ENCODE peak calls at places on chromosomes 11 and 22, in seven cellular contexts. J is adrenal gland, I is tibial artery, Z is neural progenitor cell, X is GM23338, G is spleen, W is foreskin keratinocyte. L is an unnamed sample.

GRCh38 chr11:45544826-45545225 is 120.6 kb downstream of the CHST1 start:
- DNase-seq in Z (no peak), G (no peak), X (no peak), I (no peak), J (no peak), W (no peak), L (no peak)

GRCh38 chr11:7168741-7168990 is 79.9 kb downstream of the RBMXL2 start:
- DNase-seq in Z (peak), X (no peak), I (no peak), G (no peak), J (no peak), W (no peak), L (no peak)

GRCh38 chr11:66951135-66951534 is 7.0 kb downstream of the PC start:
- DNase-seq in I (no peak), G (no peak), W (no peak), X (peak), J (no peak), Z (peak), L (no peak)

GRCh38 chr11:32400670-32401369 is 34.5 kb downstream of the WT1 start:
- DNase-seq in I (no peak), J (no peak), Z (no peak), X (no peak), W (no peak), G (no peak), L (no peak)

GRCh38 chr11:32309541-32310217 is 125.7 kb downstream of the WT1 start:
- DNase-seq in Z (no peak), I (no peak), X (no peak), J (no peak), G (no peak), W (no peak), L (peak)

GRCh38 chr11:64297722-64298358 is 2.3 kb upstream of the CATSPERZ start:
- DNase-seq in I (no peak), X (peak), J (no peak), W (no peak), Z (no peak), G (no peak), L (no peak)

GRCh38 chr11:61340985-61341384 is 8.0 kb downstream of the TKFC start:
- DNase-seq in G (no peak), I (no peak), X (no peak), W (no peak), Z (no peak), J (no peak), L (no peak)

GRCh38 chr11:116059909-116060308 is 555.7 kb upstream of the CADM1 start:
- DNase-seq in W (no peak), G (no peak), I (no peak), X (peak), Z (no peak), J (no peak), L (no peak)

GRCh38 chr11:13260963-13261599 is 16.5 kb upstream of the BMAL1 start:
- DNase-seq in J (peak), Z (no peak), G (no peak), W (peak), I (peak), X (no peak), L (peak)

GRCh38 chr11:86678296-86678695 is 5.9 kb upstream of the ME3 start:
- DNase-seq in G (no peak), J (no peak), X (no peak), W (no peak), I (no peak), Z (peak), L (no peak)

GRCh38 chr11:86678823-86679222 is 6.4 kb upstream of the ME3 start:
- DNase-seq in G (no peak), I (no peak), X (no peak), J (no peak), Z (peak), W (no peak), L (no peak)

GRCh38 chr11:86674965-86675364 is 2.5 kb upstream of the ME3 start:
- DNase-seq in Z (no peak), W (no peak), I (no peak), X (no peak), J (no peak), G (no peak), L (no peak)

GRCh38 chr11:86676010-86676409 is 3.6 kb upstream of the ME3 start:
- DNase-seq in X (no peak), G (no peak), W (no peak), J (no peak), I (no peak), Z (no peak), L (no peak)

GRCh38 chr11:86676533-86677154 is 4.2 kb upstream of the ME3 start:
- DNase-seq in W (no peak), G (no peak), X (peak), I (no peak), J (no peak), Z (peak), L (no peak)
- TF ChIP-seq CTCF in W (peak), G (peak), X (peak), I (peak), J (peak), Z (peak), L (no peak)

GRCh38 chr11:125256471-125257010 is 92.0 kb downstream of the PKNOX2 start:
- DNase-seq in I (no peak), Z (no peak), J (no peak), W (no peak), X (no peak), G (no peak), L (no peak)
- H3K27ac ChIP-seq in I (no peak), Z (no peak), J (no peak), W (no peak), X (no peak), G (peak), L (no peak)

GRCh38 chr22:37312549-37313183 is 30.4 kb downstream of the CYTH4 start:
- DNase-seq in W (no peak), Z (no peak), I (no peak), G (peak), J (no peak), X (no peak), L (no peak)
- TF ChIP-seq CTCF in W (peak), Z (no peak), I (no peak), G (no peak), J (no peak), X (no peak), L (no peak)

DNA sequence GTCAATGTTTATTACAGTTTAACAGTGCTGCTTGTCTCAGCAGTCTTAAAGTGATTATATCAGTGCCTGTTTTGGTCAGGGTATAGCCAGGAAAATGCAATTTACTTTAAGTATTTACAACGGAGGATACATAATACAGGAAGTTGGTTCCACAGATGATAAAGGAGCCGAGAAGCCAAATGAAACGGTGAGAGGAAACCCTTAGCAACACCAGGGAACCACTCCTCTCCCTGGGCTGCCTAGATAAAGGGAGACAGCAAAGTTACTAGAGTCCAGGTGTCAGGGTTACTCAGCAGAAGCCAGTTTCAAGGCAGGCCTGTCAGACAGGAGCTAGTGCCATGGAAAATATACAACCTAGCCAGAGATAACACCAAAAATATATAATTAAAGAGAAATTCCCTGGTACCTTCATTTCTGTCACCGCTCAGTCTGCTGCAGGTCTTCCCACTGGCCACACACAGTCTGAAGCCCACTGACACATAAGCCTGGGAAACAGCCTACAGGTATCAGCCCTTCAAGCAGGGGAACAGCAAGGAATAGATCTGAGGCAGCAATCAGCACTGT is 55.5 kb downstream of the FAM76B start:
- DNase-seq in G (no peak), Z (no peak), I (no peak), X (no peak), J (no peak), W (no peak), L (no peak)
- H3K27ac ChIP-seq in G (no peak), Z (no peak), I (no peak), X (no peak), J (no peak), W (no peak), L (no peak)

DNA sequence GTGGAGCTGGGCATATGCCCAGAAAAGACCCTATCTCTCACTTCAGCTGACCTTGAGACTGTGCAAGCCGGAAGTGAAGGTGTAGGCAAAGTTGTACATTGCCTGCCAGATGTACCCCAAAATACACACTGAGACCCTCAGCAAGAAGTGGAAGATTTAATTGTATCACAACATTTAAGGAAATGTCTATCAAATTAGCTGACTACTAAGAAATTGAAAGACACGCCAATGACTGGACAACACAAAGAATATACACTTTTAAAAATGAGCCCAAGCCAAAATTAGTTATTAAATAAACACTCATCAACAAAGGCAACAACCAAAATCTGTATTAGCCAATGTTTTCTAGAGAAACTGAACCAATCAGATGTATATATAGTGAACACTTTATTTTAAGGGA is 7.7 kb upstream of the ANO3 start:
- DNase-seq in W (no peak), X (no peak), I (no peak), Z (no peak), G (no peak), J (no peak), L (no peak)
- TF ChIP-seq CTCF in W (no peak), X (no peak), I (no peak), Z (no peak), G (no peak), J (no peak), L (no peak)

DNA sequence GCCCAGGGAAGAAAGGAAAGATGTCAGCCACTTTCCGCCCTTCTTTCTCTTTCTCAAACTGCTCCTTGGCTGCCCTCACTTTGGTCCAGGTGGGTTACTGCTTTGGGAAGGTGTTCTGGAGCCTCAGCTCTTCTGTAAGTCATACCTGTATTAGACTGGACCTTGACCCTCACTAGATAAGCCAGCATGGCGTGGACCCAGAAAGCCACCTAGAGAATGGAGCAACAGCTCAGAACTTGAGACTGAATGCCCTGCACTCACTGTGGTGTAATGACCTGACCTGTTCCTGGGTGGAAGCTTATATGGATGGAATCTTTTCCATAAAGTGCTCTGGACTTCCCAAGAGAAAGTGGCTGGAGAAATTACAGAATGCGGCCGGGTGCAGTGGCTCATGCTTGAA is 15.6 kb downstream of the ACP2 start:
- DNase-seq in Z (no peak), G (no peak), I (no peak), J (no peak), W (no peak), X (no peak), L (no peak)
- H3K27ac ChIP-seq in Z (no peak), G (no peak), I (no peak), J (no peak), W (no peak), X (peak), L (peak)

L was measured in RWPE1.